ENCODE peak calls at places on chromosomes 6 and 20, in four cellular contexts. X is H4, S is GM04504, R is PC-9. B is an unnamed sample.
A peak's percentile ranks its signal among the peaks of the same experiment; 100 is the strongest.

GRCh38 chr6:119215309-119215708 is 134.3 kb downstream of the MAN1A1 start:
- DNase-seq in X (no peak), S (no peak), R (no peak), B (no peak)

GRCh38 chr20:63313349-63314014 is 20.5 kb downstream of the COL20A1 start:
- DNase-seq in X (no peak), S (no peak), R (no peak), B (no peak)

GRCh38 chr6:46184114-46184513 is 13.3 kb upstream of the ENPP5 start:
- DNase-seq in X (peak; percentile 67), S (peak; percentile 72), R (peak; percentile 42), B (no peak)

GRCh38 chr6:56804996-56805395 is 149.9 kb upstream of the BEND6 start:
- DNase-seq in X (no peak), S (peak; percentile 28), R (peak; percentile 39), B (no peak)

GRCh38 chr6:127547909-127548649 is 28.9 kb upstream of the C6orf58 start:
- DNase-seq in X (peak; percentile 5), S (no peak), R (peak; percentile 30), B (no peak)

GRCh38 chr6:27178001-27178730 is 69.3 kb upstream of the PRSS16 start:
- DNase-seq in X (peak; percentile 90), S (peak; percentile 59), R (peak; percentile 80), B (peak; percentile 94)

GRCh38 chr6:13302291-13302690 is 26.0 kb downstream of the TBC1D7 start:
- DNase-seq in X (no peak), S (no peak), R (no peak), B (peak; percentile 88)

GRCh38 chr6:79082304-79082703 is 4.2 kb upstream of the PHIP start:
- DNase-seq in X (no peak), S (no peak), R (no peak), B (no peak)

GRCh38 chr6:166253277-166254229 is 54.6 kb downstream of the PRR18 start:
- DNase-seq in X (no peak), S (no peak), R (no peak), B (no peak)

GRCh38 chr6:168496932-168497331 is 55.9 kb downstream of the SMOC2 start:
- DNase-seq in X (no peak), S (no peak), R (no peak), B (no peak)

GRCh38 chr20:11395581-11395980 is 522.1 kb upstream of the BTBD3 start:
- DNase-seq in X (no peak), S (no peak), R (no peak), B (no peak)

GRCh38 chr6:56250266-56250665 is 2.9 kb upstream of the COL21A1 start:
- DNase-seq in X (no peak), S (no peak), R (no peak), B (peak; percentile 13)

GRCh38 chr6:107704377-107705013 is 119.6 kb downstream of the SCML4 start:
- DNase-seq in X (peak; percentile 11), S (no peak), R (peak; percentile 34), B (peak; percentile 24)

GRCh38 chr6:7112741-7113313 is 5.1 kb downstream of the RREB1 start:
- DNase-seq in X (no peak), S (no peak), R (peak; percentile 72), B (no peak)

GRCh38 chr6:142746524-142746923 is 198.5 kb downstream of the HIVEP2 start:
- DNase-seq in X (no peak), S (no peak), R (no peak), B (peak; percentile 10)

GRCh38 chr6:10256113-10256690 is 158.7 kb downstream of the TFAP2A start:
- DNase-seq in X (no peak), S (no peak), R (no peak), B (no peak)

GRCh38 chr6:56349196-56349595 is 101.8 kb upstream of the COL21A1 start:
- DNase-seq in X (no peak), S (no peak), R (no peak), B (no peak)

GRCh38 chr6:166417285-166417691 is 34.5 kb upstream of the MPC1 start:
- DNase-seq in X (peak; percentile 14), S (no peak), R (no peak), B (no peak)

GRCh38 chr6:84516151-84516550 is 248.2 kb downstream of the TBX18 start:
- DNase-seq in X (no peak), S (no peak), R (no peak), B (no peak)

GRCh38 chr20:54680872-54681297 is 205.5 kb downstream of the DOK5 start:
- DNase-seq in X (peak; percentile 41), S (peak; percentile 10), R (peak; percentile 53), B (peak; percentile 57)

GRCh38 chr6:26284537-26285142 is 80.4 kb upstream of the BTN3A2 start:
- DNase-seq in X (no peak), S (no peak), R (peak; percentile 40), B (no peak)

GRCh38 chr6:52551483-52552277 is 25.2 kb downstream of the TRAM2 start:
- DNase-seq in X (peak; percentile 95), S (no peak), R (peak; percentile 65), B (peak; percentile 95)

GRCh38 chr6:99344289-99344688 is 5.2 kb downstream of the FAXC start:
- DNase-seq in X (peak; percentile 64), S (no peak), R (no peak), B (peak; percentile 92)

GRCh38 chr6:86192123-86192522 is 549.4 kb upstream of the SYNCRIP start:
- DNase-seq in X (no peak), S (no peak), R (no peak), B (no peak)

GRCh38 chr6:106253194-106253593 is 72.4 kb downstream of the ATG5 start:
- DNase-seq in X (peak; percentile 15), S (peak; percentile 84), R (no peak), B (no peak)

GRCh38 chr20:16498526-16499140 is 74.6 kb downstream of the KIF16B start:
- DNase-seq in X (no peak), S (no peak), R (no peak), B (no peak)

GRCh38 chr6:27814665-27815424 is 97.4 kb downstream of the OR2B2 start:
- DNase-seq in X (no peak), S (peak; percentile 84), R (peak; percentile 78), B (peak; percentile 96)